ENCODE peak calls at places on chromosomes 16 and 17, in ten cellular contexts. D is kidney tubule cell; W is NAMALWA; P is WTC11; K is H54; E is ACHN; V is anterior cingulate cortex; F is kidney glomerular epithelial cell; I is CD8-positive, alpha-beta T cell; L is iPS-NIHi11. Q is an unnamed sample.

GRCh38 chr16:474420-475122 is 49.1 kb downstream of the RAB11FIP3 start:
- DNase-seq in I (no peak), K (no peak), D (peak), P (no peak), E (no peak), L (no peak), W (no peak), F (peak), V (peak), Q (no peak)

GRCh38 chr17:10063730-10064221 is 134.6 kb downstream of the GAS7 start:
- DNase-seq in I (peak), E (no peak), V (peak), L (no peak), P (no peak), K (no peak), F (no peak), D (no peak), W (no peak), Q (no peak)

GRCh38 chr16:3089717-3090592 is 9.1 kb downstream of the ZSCAN10 start:
- DNase-seq in D (no peak), E (no peak), F (no peak), V (no peak), P (no peak), K (no peak), W (no peak), L (peak), I (no peak), Q (no peak)

GRCh38 chr17:78544876-78545755 is 32.1 kb downstream of the DNAH17 start:
- DNase-seq in K (no peak), L (no peak), E (no peak), W (no peak), P (no peak), D (no peak), V (no peak), I (no peak), F (no peak), Q (no peak)

GRCh38 chr17:63445571-63446217 is 412 bp downstream of the CYB561 start:
- DNase-seq in L (peak), W (no peak), F (no peak), I (peak), V (peak), E (peak), P (peak), K (peak), D (peak), Q (peak)

GRCh38 chr17:75457047-75457654 is 716 bp downstream of the TMEM94 start:
- DNase-seq in P (peak), D (peak), I (no peak), V (peak), E (peak), F (no peak), W (no peak), K (no peak), L (peak), Q (peak)

GRCh38 chr16:17729820-17730219 is 259.1 kb upstream of the XYLT1 start:
- DNase-seq in V (no peak), L (no peak), W (no peak), I (no peak), D (no peak), P (no peak), K (no peak), F (no peak), E (no peak), Q (no peak)

GRCh38 chr17:80987941-80988461 is 3.6 kb upstream of the CHMP6 start:
- DNase-seq in E (no peak), I (no peak), D (no peak), K (no peak), W (no peak), V (no peak), L (no peak), P (no peak), F (no peak), Q (no peak)

GRCh38 chr16:2779978-2780898 is 3.2 kb upstream of the ELOB start:
- DNase-seq in D (no peak), L (no peak), W (no peak), I (no peak), E (no peak), V (no peak), F (no peak), P (peak), K (no peak), Q (no peak)

GRCh38 chr16:11389631-11390565 is 44.6 kb downstream of the RMI2 start:
- DNase-seq in L (no peak), P (no peak), F (no peak), E (no peak), I (no peak), D (no peak), K (no peak), W (no peak), V (no peak), Q (no peak)

GRCh38 chr17:50332196-50332595 is 13.7 kb upstream of the XYLT2 start:
- DNase-seq in E (no peak), V (no peak), P (no peak), F (no peak), D (no peak), I (no peak), K (no peak), L (no peak), W (no peak), Q (no peak)

GRCh38 chr16:74837056-74837455 is 62.4 kb upstream of the FA2H start:
- DNase-seq in D (no peak), W (no peak), L (no peak), I (no peak), V (no peak), K (no peak), F (peak), E (no peak), P (no peak), Q (no peak)

GRCh38 chr17:79915850-79916430 is 76.7 kb upstream of the CBX4 start:
- DNase-seq in W (peak), F (no peak), K (peak), L (peak), E (peak), P (peak), D (peak), I (no peak), V (no peak), Q (peak)

Q was measured in RPMI8226.